ENCODE peak calls at places on chromosomes 6 and 20, in four cellular contexts. L, D, P and Y are unnamed samples.

GRCh38 chr6:109867009-109867969 is 110.8 kb upstream of the GPR6 start:
- DNase-seq in L (no peak), D (peak; percentile 55), P (no peak), Y (no peak)

GRCh38 chr6:11229267-11230043 is 3.0 kb downstream of the NEDD9 start:
- DNase-seq in L (no peak), D (no peak), P (no peak), Y (no peak)

GRCh38 chr6:105024803-105025202 is 67.9 kb downstream of the LIN28B start:
- DNase-seq in L (no peak), D (no peak), P (no peak), Y (no peak)

GRCh38 chr6:135162678-135163439 is 18.2 kb upstream of the MYB start:
- DNase-seq in L (no peak), D (no peak), P (peak; percentile 79), Y (peak; percentile 69)

GRCh38 chr6:137412562-137412961 is 81.6 kb downstream of the OLIG3 start:
- DNase-seq in L (no peak), D (no peak), P (no peak), Y (no peak)

GRCh38 chr6:50724381-50725124 is 11.2 kb downstream of the TFAP2D start:
- DNase-seq in L (no peak), D (no peak), P (no peak), Y (no peak)

GRCh38 chr6:169254456-169255316 is 1.0 kb upstream of the THBS2 start:
- DNase-seq in L (no peak), D (no peak), P (no peak), Y (no peak)

GRCh38 chr6:123967900-123968299 is 164.2 kb downstream of the NKAIN2 start:
- DNase-seq in L (no peak), D (no peak), P (no peak), Y (no peak)

GRCh38 chr6:152309648-152310047 is 327.5 kb downstream of the SYNE1 start:
- DNase-seq in L (no peak), D (peak; percentile 21), P (no peak), Y (no peak)

GRCh38 chr6:37260063-37260843 is 2.3 kb upstream of the TMEM217 start:
- DNase-seq in L (no peak), D (no peak), P (no peak), Y (no peak)

GRCh38 chr20:46651091-46651962 is at the start of gene SLC13A3:
- DNase-seq in L (no peak), D (no peak), P (no peak), Y (no peak)

GRCh38 chr6:92810913-92811312 is 608.4 kb downstream of the EPHA7 start:
- DNase-seq in L (no peak), D (peak; percentile 28), P (peak; percentile 78), Y (peak; percentile 93)

GRCh38 chr6:45864651-45865050 is 151.0 kb downstream of the CLIC5 start:
- DNase-seq in L (no peak), D (no peak), P (no peak), Y (no peak)

GRCh38 chr6:71720705-71721104 is 165.6 kb upstream of the RIMS1 start:
- DNase-seq in L (no peak), D (no peak), P (no peak), Y (no peak)

GRCh38 chr6:39021041-39021440 is 27.5 kb upstream of the GLP1R start:
- DNase-seq in L (no peak), D (no peak), P (no peak), Y (no peak)

GRCh38 chr6:105932440-105932839 is 153.7 kb upstream of the PRDM1 start:
- DNase-seq in L (no peak), D (no peak), P (no peak), Y (no peak)

GRCh38 chr6:80319286-80319685 is 212.8 kb downstream of the BCKDHB start:
- DNase-seq in L (no peak), D (no peak), P (no peak), Y (no peak)

GRCh38 chr20:59322101-59322500 is 21.7 kb downstream of the EDN3 start:
- DNase-seq in L (no peak), D (no peak), P (peak; percentile 51), Y (no peak)

GRCh38 chr6:10269814-10270472 is 144.9 kb downstream of the TFAP2A start:
- DNase-seq in L (peak; percentile 12), D (no peak), P (no peak), Y (no peak)

GRCh38 chr6:5412017-5412416 is 150.7 kb downstream of the FARS2 start:
- DNase-seq in L (no peak), D (no peak), P (no peak), Y (no peak)

GRCh38 chr20:39849664-39850063 is 839.4 kb downstream of the MAFB start:
- DNase-seq in L (peak; percentile 45), D (peak; percentile 77), P (no peak), Y (no peak)

GRCh38 chr6:40714143-40714542 is 127.0 kb upstream of the LRFN2 start:
- DNase-seq in L (no peak), D (no peak), P (no peak), Y (no peak)

GRCh38 chr6:147911686-147912085 is 403.2 kb downstream of the SAMD5 start:
- DNase-seq in L (no peak), D (no peak), P (no peak), Y (no peak)

GRCh38 chr6:73515204-73516101 is 5.4 kb downstream of the EEF1A1 start:
- DNase-seq in L (peak; percentile 59), D (peak; percentile 71), P (peak; percentile 82), Y (peak; percentile 80)

GRCh38 chr20:917416-917815 is 1.3 kb upstream of the ANGPT4 start:
- DNase-seq in L (no peak), D (no peak), P (no peak), Y (no peak)

GRCh38 chr6:35829306-35829705 is 24.2 kb downstream of the LHFPL5 start:
- DNase-seq in L (no peak), D (no peak), P (no peak), Y (no peak)

GRCh38 chr6:169452117-169452868 is 198.6 kb upstream of the THBS2 start:
- DNase-seq in L (no peak), D (peak; percentile 76), P (no peak), Y (no peak)

GRCh38 chr20:63498950-63499332 is at the start of gene EEF1A2:
- DNase-seq in L (peak; percentile 75), D (no peak), P (no peak), Y (peak; percentile 37)

GRCh38 chr20:43975096-43975768 is 60.6 kb downstream of the TOX2 start:
- DNase-seq in L (peak; percentile 79), D (no peak), P (no peak), Y (no peak)

GRCh38 chr20:2771631-2772080 is 28.8 kb downstream of the CPXM1 start:
- DNase-seq in L (peak; percentile 62), D (no peak), P (no peak), Y (no peak)

GRCh38 chr6:3929281-3929798 is 80.2 kb downstream of the FAM50B start:
- DNase-seq in L (no peak), D (peak; percentile 60), P (no peak), Y (no peak)

GRCh38 chr20:58989196-58989595 is 8.1 kb downstream of the NELFCD start:
- DNase-seq in L (no peak), D (no peak), P (no peak), Y (no peak)

GRCh38 chr6:44113396-44113795 is 13.9 kb downstream of the MRPL14 start:
- DNase-seq in L (no peak), D (no peak), P (no peak), Y (no peak)

GRCh38 chr6:148557796-148558457 is 188.9 kb upstream of the UST start:
- DNase-seq in L (no peak), D (no peak), P (peak; percentile 39), Y (peak; percentile 5)

GRCh38 chr6:39102024-39102820 is 12.8 kb downstream of the SAYSD1 start:
- DNase-seq in L (no peak), D (peak; percentile 20), P (peak; percentile 83), Y (peak; percentile 49)

GRCh38 chr6:38730136-38730862 is 15.2 kb downstream of the DNAH8 start:
- DNase-seq in L (no peak), D (no peak), P (no peak), Y (no peak)